ENCODE peak calls at places on chromosome 11, in six cellular contexts. One of them, this sample, is unnamed.

GRCh38 chr11:120792306-120792705 is 231.6 kb upstream of the TBCEL start:
- DNase-seq in GM23338: no peak
- DNase-seq in CD8-positive, alpha-beta T cell: no peak
- DNase-seq in stomach: no peak
- DNase-seq in uterus: no peak
- DNase-seq in tibial nerve: no peak
- DNase-seq in this sample: no peak

GRCh38 chr11:92225563-92226308 is 1.1 kb downstream of the FAT3 start:
- DNase-seq in GM23338: peak; percentile 77
- DNase-seq in CD8-positive, alpha-beta T cell: no peak
- DNase-seq in stomach: no peak
- DNase-seq in uterus: no peak
- DNase-seq in tibial nerve: no peak
- DNase-seq in this sample: no peak

GRCh38 chr11:108216988-108217387 is 5.5 kb downstream of the NPAT start:
- DNase-seq in GM23338: no peak
- DNase-seq in CD8-positive, alpha-beta T cell: no peak
- DNase-seq in stomach: no peak
- DNase-seq in uterus: no peak
- DNase-seq in tibial nerve: no peak
- DNase-seq in this sample: no peak

GRCh38 chr11:125141686-125142535 is 22.6 kb upstream of the PKNOX2 start:
- DNase-seq in GM23338: peak; percentile 94
- DNase-seq in CD8-positive, alpha-beta T cell: peak; percentile 72
- DNase-seq in stomach: peak; percentile 51
- DNase-seq in uterus: no peak
- DNase-seq in tibial nerve: peak; percentile 21
- DNase-seq in this sample: peak; percentile 55

GRCh38 chr11:46554205-46555162 is 39.3 kb downstream of the AMBRA1 start:
- DNase-seq in GM23338: peak; percentile 31
- DNase-seq in CD8-positive, alpha-beta T cell: no peak
- DNase-seq in stomach: no peak
- DNase-seq in uterus: no peak
- DNase-seq in tibial nerve: peak; percentile 55
- DNase-seq in this sample: peak; percentile 74

GRCh38 chr11:45234306-45235006 is 51.7 kb downstream of the SYT13 start:
- DNase-seq in GM23338: no peak
- DNase-seq in CD8-positive, alpha-beta T cell: no peak
- DNase-seq in stomach: no peak
- DNase-seq in uterus: no peak
- DNase-seq in tibial nerve: no peak
- DNase-seq in this sample: no peak

GRCh38 chr11:75142714-75143419 is 8.0 kb upstream of the SLCO2B1 start:
- DNase-seq in GM23338: peak; percentile 54
- DNase-seq in CD8-positive, alpha-beta T cell: peak; percentile 69
- DNase-seq in stomach: peak; percentile 44
- DNase-seq in uterus: peak; percentile 54
- DNase-seq in tibial nerve: peak; percentile 65
- DNase-seq in this sample: peak; percentile 96

GRCh38 chr11:58784995-58785394 is 53.3 kb upstream of the GLYAT start:
- DNase-seq in GM23338: peak; percentile 17
- DNase-seq in CD8-positive, alpha-beta T cell: no peak
- DNase-seq in stomach: no peak
- DNase-seq in uterus: no peak
- DNase-seq in tibial nerve: no peak
- DNase-seq in this sample: no peak

GRCh38 chr11:43072096-43072495 is 239.7 kb upstream of the API5 start:
- DNase-seq in GM23338: peak; percentile 30
- DNase-seq in CD8-positive, alpha-beta T cell: no peak
- DNase-seq in stomach: no peak
- DNase-seq in uterus: no peak
- DNase-seq in tibial nerve: no peak
- DNase-seq in this sample: no peak

GRCh38 chr11:35131760-35132159 is 7.2 kb upstream of the CD44 start:
- DNase-seq in GM23338: no peak
- DNase-seq in CD8-positive, alpha-beta T cell: no peak
- DNase-seq in stomach: no peak
- DNase-seq in uterus: no peak
- DNase-seq in tibial nerve: no peak
- DNase-seq in this sample: no peak

GRCh38 chr11:35133656-35134055 is 5.3 kb upstream of the CD44 start:
- DNase-seq in GM23338: no peak
- DNase-seq in CD8-positive, alpha-beta T cell: no peak
- DNase-seq in stomach: no peak
- DNase-seq in uterus: no peak
- DNase-seq in tibial nerve: no peak
- DNase-seq in this sample: no peak

GRCh38 chr11:35135222-35135621 is 3.7 kb upstream of the CD44 start:
- DNase-seq in GM23338: no peak
- DNase-seq in CD8-positive, alpha-beta T cell: no peak
- DNase-seq in stomach: no peak
- DNase-seq in uterus: no peak
- DNase-seq in tibial nerve: no peak
- DNase-seq in this sample: no peak

GRCh38 chr11:35136311-35136710 is 2.7 kb upstream of the CD44 start:
- DNase-seq in GM23338: no peak
- DNase-seq in CD8-positive, alpha-beta T cell: no peak
- DNase-seq in stomach: no peak
- DNase-seq in uterus: no peak
- DNase-seq in tibial nerve: no peak
- DNase-seq in this sample: no peak

GRCh38 chr11:35134403-35135126 is 4.4 kb upstream of the CD44 start:
- DNase-seq in GM23338: no peak
- DNase-seq in CD8-positive, alpha-beta T cell: no peak
- DNase-seq in stomach: no peak
- DNase-seq in uterus: no peak
- DNase-seq in tibial nerve: no peak
- DNase-seq in this sample: no peak
- H3K27ac ChIP-seq in GM23338: no peak overlapping the region
- H3K27ac ChIP-seq in CD8-positive, alpha-beta T cell: no peak overlapping the region
- H3K27ac ChIP-seq in stomach: no peak overlapping the region
- H3K27ac ChIP-seq in uterus: peak overlapping the region; percentile 97
- H3K27ac ChIP-seq in tibial nerve: no peak overlapping the region
- H3K27ac ChIP-seq in this sample: no peak overlapping the region

DNA sequence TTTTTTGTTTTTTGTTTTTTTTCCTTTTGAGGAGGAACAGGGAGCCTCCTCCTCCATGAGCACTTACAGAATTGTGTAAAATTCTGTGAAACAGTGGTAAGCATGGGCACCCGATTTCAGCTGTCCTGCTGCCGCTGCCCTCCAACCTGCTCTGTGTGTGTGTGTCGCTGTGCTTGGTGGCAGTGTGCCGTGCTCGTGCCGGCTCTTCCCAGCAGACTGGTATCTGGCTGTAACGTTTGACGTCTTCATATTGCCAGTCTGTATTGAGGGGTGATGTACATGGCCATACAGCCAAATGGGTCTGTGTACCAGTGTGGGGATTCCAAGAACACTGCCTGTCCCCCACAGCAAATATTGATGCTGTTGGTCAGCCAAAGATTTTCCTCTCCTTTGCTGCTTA is 97.1 kb downstream of the CWC15 start:
- DNase-seq in GM23338: no peak
- DNase-seq in CD8-positive, alpha-beta T cell: no peak
- DNase-seq in stomach: no peak
- DNase-seq in uterus: no peak
- DNase-seq in tibial nerve: no peak
- DNase-seq in this sample: no peak
- H3K27ac ChIP-seq in GM23338: no peak overlapping the region
- H3K27ac ChIP-seq in CD8-positive, alpha-beta T cell: no peak overlapping the region
- H3K27ac ChIP-seq in stomach: no peak overlapping the region
- H3K27ac ChIP-seq in uterus: peak overlapping the region; percentile 89
- H3K27ac ChIP-seq in tibial nerve: peak overlapping the region; percentile 63
- H3K27ac ChIP-seq in this sample: peak overlapping the region; percentile 68

DNA sequence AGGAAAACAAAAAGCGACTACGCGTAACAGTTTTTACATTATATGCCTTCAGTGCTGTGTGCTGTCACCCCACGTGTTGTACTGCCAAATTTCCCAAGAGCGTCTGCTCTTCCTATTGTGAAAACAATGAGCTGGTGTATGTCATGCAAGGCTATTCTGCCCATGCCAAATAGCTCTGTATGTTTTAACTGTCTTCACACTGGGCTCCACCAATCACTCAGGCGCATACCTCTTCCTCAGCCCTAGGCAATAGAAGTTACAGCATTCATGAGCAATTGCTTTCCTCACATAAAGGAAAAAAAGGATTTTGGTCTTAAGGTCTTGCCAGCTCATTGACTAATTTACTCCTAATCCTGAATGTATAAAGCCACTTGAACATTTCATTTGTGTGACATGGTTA is 606.8 kb downstream of the NTM start:
- DNase-seq in GM23338: peak; percentile 30
- DNase-seq in CD8-positive, alpha-beta T cell: no peak
- DNase-seq in stomach: no peak
- DNase-seq in uterus: no peak
- DNase-seq in tibial nerve: no peak
- DNase-seq in this sample: peak; percentile 62
- H3K27ac ChIP-seq in GM23338: peak overlapping the region; percentile 67
- H3K27ac ChIP-seq in CD8-positive, alpha-beta T cell: no peak overlapping the region
- H3K27ac ChIP-seq in stomach: no peak overlapping the region
- H3K27ac ChIP-seq in uterus: no peak overlapping the region
- H3K27ac ChIP-seq in tibial nerve: no peak overlapping the region
- H3K27ac ChIP-seq in this sample: no peak overlapping the region

DNA sequence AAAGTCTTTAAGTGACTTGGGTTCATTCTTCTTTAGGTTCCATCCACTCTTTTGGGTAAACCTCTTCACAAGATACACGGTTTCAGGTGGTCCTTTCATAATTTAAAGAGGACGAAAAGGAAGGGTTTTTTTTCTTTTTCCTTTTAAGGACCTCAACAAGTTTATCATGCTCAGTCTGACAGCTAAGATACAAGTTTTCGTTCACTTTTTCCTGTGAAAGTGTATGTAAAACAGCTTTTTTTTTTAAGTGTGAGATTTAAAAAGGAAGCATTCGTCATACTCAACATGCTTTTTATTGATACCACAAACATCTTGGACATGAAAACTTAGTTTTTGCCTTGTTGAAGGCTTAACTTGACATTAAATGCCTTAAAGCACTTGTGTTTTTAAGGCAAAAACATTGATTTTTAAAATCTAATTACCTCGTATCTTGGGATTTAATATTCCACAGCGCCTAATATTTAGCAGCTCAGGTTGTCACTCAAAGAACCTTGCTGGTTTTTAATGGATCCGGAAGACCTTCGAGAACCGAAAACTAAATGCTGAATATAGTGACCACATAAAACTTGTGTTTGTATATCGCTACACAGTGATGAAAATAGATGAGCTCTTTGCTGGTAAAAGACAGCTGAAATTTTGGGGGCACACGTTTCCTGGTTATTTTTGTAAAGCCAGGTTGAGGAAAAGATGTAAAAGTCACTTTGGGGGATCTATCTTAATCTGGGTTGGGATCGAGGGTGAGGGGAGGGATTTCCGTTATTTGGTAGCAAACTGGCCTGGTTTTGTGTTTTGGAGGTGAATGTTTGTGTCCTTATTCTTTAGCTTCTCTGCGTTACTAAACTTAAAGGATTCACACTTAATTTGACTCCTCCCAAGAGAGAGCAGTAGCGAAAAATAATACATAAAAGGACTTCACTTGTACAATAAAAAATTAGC is 2.3 kb downstream of the PCF11 start:
- DNase-seq in GM23338: no peak
- DNase-seq in CD8-positive, alpha-beta T cell: no peak
- DNase-seq in stomach: no peak
- DNase-seq in uterus: no peak
- DNase-seq in tibial nerve: no peak
- DNase-seq in this sample: no peak
- H3K27ac ChIP-seq in GM23338: no peak overlapping the region
- H3K27ac ChIP-seq in CD8-positive, alpha-beta T cell: peak overlapping the region; percentile 97
- H3K27ac ChIP-seq in stomach: peak overlapping the region; percentile 38
- H3K27ac ChIP-seq in uterus: peak overlapping the region; percentile 98
- H3K27ac ChIP-seq in tibial nerve: peak overlapping the region; percentile 99
- H3K27ac ChIP-seq in this sample: no peak overlapping the region

GRCh38 chr11:3903207-3903896 is 47.9 kb downstream of the STIM1 start:
- DNase-seq in GM23338: no peak
- DNase-seq in CD8-positive, alpha-beta T cell: no peak
- DNase-seq in stomach: no peak
- DNase-seq in uterus: no peak
- DNase-seq in tibial nerve: peak; percentile 20
- DNase-seq in this sample: no peak

GRCh38 chr11:3904228-3904627 is 48.8 kb downstream of the STIM1 start:
- DNase-seq in GM23338: no peak
- DNase-seq in CD8-positive, alpha-beta T cell: no peak
- DNase-seq in stomach: no peak
- DNase-seq in uterus: no peak
- DNase-seq in tibial nerve: no peak
- DNase-seq in this sample: no peak

GRCh38 chr11:3906166-3906565 is 50.7 kb downstream of the STIM1 start:
- DNase-seq in GM23338: no peak
- DNase-seq in CD8-positive, alpha-beta T cell: no peak
- DNase-seq in stomach: no peak
- DNase-seq in uterus: no peak
- DNase-seq in tibial nerve: no peak
- DNase-seq in this sample: peak; percentile 63

GRCh38 chr11:3907590-3907989 is 52.1 kb downstream of the STIM1 start:
- DNase-seq in GM23338: no peak
- DNase-seq in CD8-positive, alpha-beta T cell: no peak
- DNase-seq in stomach: no peak
- DNase-seq in uterus: no peak
- DNase-seq in tibial nerve: no peak
- DNase-seq in this sample: no peak

DNA sequence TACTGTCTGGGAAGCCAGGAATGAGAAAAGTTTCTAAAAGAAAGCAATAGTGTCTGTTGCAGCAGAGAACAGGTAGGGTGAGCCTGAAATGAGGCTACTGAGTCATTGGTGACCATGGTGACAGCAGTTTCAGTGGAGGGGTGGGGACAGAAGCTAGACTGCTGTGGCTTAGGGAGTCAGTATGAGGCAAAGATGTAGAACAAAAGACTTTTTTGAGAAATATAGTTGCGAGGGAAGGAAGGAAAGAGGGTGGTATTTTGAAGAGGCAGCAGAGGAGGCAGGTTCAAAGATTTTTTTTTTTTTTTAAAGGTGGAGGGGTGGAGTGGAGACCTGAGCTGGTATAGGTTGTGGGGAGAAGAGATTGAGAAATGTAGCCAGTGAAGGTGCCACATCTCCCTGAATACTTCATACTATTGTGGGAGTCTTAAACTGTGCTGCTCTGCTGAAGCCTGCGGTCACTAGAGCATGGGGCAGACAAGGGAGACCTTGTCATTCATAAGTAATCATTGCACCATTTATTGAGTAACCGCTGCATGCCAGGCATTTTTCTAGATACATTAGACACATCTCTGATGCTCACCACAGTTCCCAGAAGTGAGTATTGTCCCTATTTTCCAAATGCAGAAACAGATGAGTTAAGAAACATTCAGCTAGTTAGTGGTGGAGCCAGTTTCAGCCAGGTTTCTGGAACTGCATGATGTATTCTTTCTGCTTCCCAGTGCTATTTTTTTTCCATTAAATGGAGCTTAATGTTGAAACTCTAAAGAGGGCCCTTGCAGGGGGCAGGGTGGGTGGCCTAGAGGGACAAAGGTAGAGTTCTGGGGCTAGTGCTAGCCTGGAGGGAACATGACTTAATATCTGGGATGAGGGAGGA is 49.9 kb downstream of the STIM1 start:
- DNase-seq in GM23338: peak; percentile 13
- DNase-seq in CD8-positive, alpha-beta T cell: peak; percentile 65
- DNase-seq in stomach: peak; percentile 34
- DNase-seq in uterus: no peak
- DNase-seq in tibial nerve: peak; percentile 50
- DNase-seq in this sample: peak; percentile 74
- H3K27ac ChIP-seq in GM23338: no peak overlapping the region
- H3K27ac ChIP-seq in CD8-positive, alpha-beta T cell: peak overlapping the region; percentile 26
- H3K27ac ChIP-seq in stomach: no peak overlapping the region
- H3K27ac ChIP-seq in uterus: peak overlapping the region; percentile 6
- H3K27ac ChIP-seq in tibial nerve: peak overlapping the region; percentile 36
- H3K27ac ChIP-seq in this sample: no peak overlapping the region